ENCODE peak calls at places on chromosomes 4 and X, in seven cellular contexts. One of them, this sample, is unnamed. For H3K4me1 and H3K27me3, the result is how much of the 10 kb centered on the place peaks cover.

GRCh38 chrX:151779258-151779657 is 44.7 kb downstream of the CNGA2 start:
- DNase-seq in heart right ventricle: no peak
- DNase-seq in adrenal gland: no peak
- DNase-seq in thoracic aorta: no peak
- DNase-seq in CD8-positive, alpha-beta memory T cell: no peak
- DNase-seq in GM23338: no peak
- DNase-seq in cardiac muscle cell: no peak
- DNase-seq in this sample: no peak

GRCh38 chrX:77595848-77596247 is 148.7 kb downstream of the FGF16 start:
- DNase-seq in GM23338: no peak
- DNase-seq in cardiac muscle cell: no peak
- DNase-seq in adrenal gland: no peak
- DNase-seq in heart right ventricle: no peak
- DNase-seq in thoracic aorta: no peak
- DNase-seq in CD8-positive, alpha-beta memory T cell: no peak
- DNase-seq in this sample: no peak

GRCh38 chr4:106569151-106570029 is 200.8 kb upstream of the GIMD1 start:
- DNase-seq in adrenal gland: no peak
- DNase-seq in cardiac muscle cell: no peak
- DNase-seq in heart right ventricle: no peak
- DNase-seq in CD8-positive, alpha-beta memory T cell: no peak
- DNase-seq in thoracic aorta: no peak
- DNase-seq in GM23338: no peak
- DNase-seq in this sample: no peak

GRCh38 chr4:47032405-47033106 is 1.2 kb downstream of the GABRB1 start:
- DNase-seq in adrenal gland: no peak
- DNase-seq in heart right ventricle: peak
- DNase-seq in GM23338: peak
- DNase-seq in thoracic aorta: no peak
- DNase-seq in CD8-positive, alpha-beta memory T cell: peak
- DNase-seq in cardiac muscle cell: peak
- DNase-seq in this sample: peak

GRCh38 chr4:147425019-147425418 is 55.9 kb upstream of the EDNRA start:
- DNase-seq in CD8-positive, alpha-beta memory T cell: no peak
- DNase-seq in adrenal gland: no peak
- DNase-seq in GM23338: no peak
- DNase-seq in heart right ventricle: no peak
- DNase-seq in cardiac muscle cell: no peak
- DNase-seq in thoracic aorta: no peak
- DNase-seq in this sample: no peak

GRCh38 chrX:48694776-48695523 is 1.6 kb upstream of the SUV39H1 start:
- DNase-seq in thoracic aorta: no peak
- DNase-seq in adrenal gland: no peak
- DNase-seq in cardiac muscle cell: no peak
- DNase-seq in GM23338: no peak
- DNase-seq in CD8-positive, alpha-beta memory T cell: no peak
- DNase-seq in heart right ventricle: no peak
- DNase-seq in this sample: no peak

GRCh38 chrX:18719852-18720251 is 12.4 kb downstream of the PPEF1 start:
- DNase-seq in cardiac muscle cell: no peak
- DNase-seq in CD8-positive, alpha-beta memory T cell: no peak
- DNase-seq in thoracic aorta: no peak
- DNase-seq in GM23338: no peak
- DNase-seq in adrenal gland: no peak
- DNase-seq in heart right ventricle: no peak
- DNase-seq in this sample: no peak

GRCh38 chrX:68416592-68416991 is 16.7 kb downstream of the OPHN1 start:
- DNase-seq in adrenal gland: no peak
- DNase-seq in thoracic aorta: no peak
- DNase-seq in heart right ventricle: no peak
- DNase-seq in GM23338: no peak
- DNase-seq in cardiac muscle cell: no peak
- DNase-seq in CD8-positive, alpha-beta memory T cell: no peak
- DNase-seq in this sample: peak

GRCh38 chr4:121950680-121951569 is 935 bp downstream of the TRPC3 start:
- DNase-seq in GM23338: peak
- DNase-seq in adrenal gland: no peak
- DNase-seq in heart right ventricle: peak
- DNase-seq in cardiac muscle cell: peak
- DNase-seq in thoracic aorta: no peak
- DNase-seq in CD8-positive, alpha-beta memory T cell: peak
- DNase-seq in this sample: no peak

GRCh38 chr4:82429728-82430192 is 502 bp downstream of the HNRNPDL start:
- DNase-seq in GM23338: peak
- DNase-seq in CD8-positive, alpha-beta memory T cell: peak
- DNase-seq in heart right ventricle: no peak
- DNase-seq in thoracic aorta: no peak
- DNase-seq in adrenal gland: no peak
- DNase-seq in cardiac muscle cell: peak
- DNase-seq in this sample: peak

GRCh38 chrX:26083093-26083492 is 55.0 kb upstream of the MAGEB18 start:
- DNase-seq in adrenal gland: no peak
- DNase-seq in heart right ventricle: no peak
- DNase-seq in cardiac muscle cell: no peak
- DNase-seq in thoracic aorta: no peak
- DNase-seq in CD8-positive, alpha-beta memory T cell: no peak
- DNase-seq in GM23338: no peak
- DNase-seq in this sample: no peak

GRCh38 chr4:123744664-123745290 is 348.2 kb downstream of the SPRY1 start:
- DNase-seq in GM23338: no peak
- DNase-seq in heart right ventricle: no peak
- DNase-seq in thoracic aorta: no peak
- DNase-seq in cardiac muscle cell: peak
- DNase-seq in adrenal gland: peak
- DNase-seq in CD8-positive, alpha-beta memory T cell: no peak
- DNase-seq in this sample: no peak

GRCh38 chr4:24973471-24974251 is 57.1 kb downstream of the LGI2 start:
- DNase-seq in CD8-positive, alpha-beta memory T cell: no peak
- DNase-seq in adrenal gland: peak
- DNase-seq in heart right ventricle: no peak
- DNase-seq in cardiac muscle cell: no peak
- DNase-seq in GM23338: no peak
- DNase-seq in thoracic aorta: no peak
- DNase-seq in this sample: no peak

GRCh38 chr4:71322425-71322824 is 16.4 kb upstream of the SLC4A4 start:
- DNase-seq in CD8-positive, alpha-beta memory T cell: no peak
- DNase-seq in thoracic aorta: no peak
- DNase-seq in heart right ventricle: no peak
- DNase-seq in adrenal gland: no peak
- DNase-seq in cardiac muscle cell: no peak
- DNase-seq in GM23338: no peak
- DNase-seq in this sample: no peak

GRCh38 chr4:153233761-153234371 is 29.6 kb downstream of the TRIM2 start:
- DNase-seq in thoracic aorta: no peak
- DNase-seq in CD8-positive, alpha-beta memory T cell: no peak
- DNase-seq in cardiac muscle cell: no peak
- DNase-seq in GM23338: no peak
- DNase-seq in heart right ventricle: no peak
- DNase-seq in adrenal gland: peak
- DNase-seq in this sample: no peak

GRCh38 chr4:75179510-75179909 is 246.6 kb downstream of the PARM1 start:
- DNase-seq in thoracic aorta: no peak
- DNase-seq in heart right ventricle: no peak
- DNase-seq in CD8-positive, alpha-beta memory T cell: no peak
- DNase-seq in GM23338: no peak
- DNase-seq in adrenal gland: no peak
- DNase-seq in cardiac muscle cell: peak
- DNase-seq in this sample: no peak

GRCh38 chr4:155952546-155952945 is 1.1 kb downstream of the CTSO start:
- DNase-seq in thoracic aorta: no peak
- DNase-seq in cardiac muscle cell: no peak
- DNase-seq in GM23338: no peak
- DNase-seq in adrenal gland: no peak
- DNase-seq in CD8-positive, alpha-beta memory T cell: no peak
- DNase-seq in heart right ventricle: no peak
- DNase-seq in this sample: no peak

DNA sequence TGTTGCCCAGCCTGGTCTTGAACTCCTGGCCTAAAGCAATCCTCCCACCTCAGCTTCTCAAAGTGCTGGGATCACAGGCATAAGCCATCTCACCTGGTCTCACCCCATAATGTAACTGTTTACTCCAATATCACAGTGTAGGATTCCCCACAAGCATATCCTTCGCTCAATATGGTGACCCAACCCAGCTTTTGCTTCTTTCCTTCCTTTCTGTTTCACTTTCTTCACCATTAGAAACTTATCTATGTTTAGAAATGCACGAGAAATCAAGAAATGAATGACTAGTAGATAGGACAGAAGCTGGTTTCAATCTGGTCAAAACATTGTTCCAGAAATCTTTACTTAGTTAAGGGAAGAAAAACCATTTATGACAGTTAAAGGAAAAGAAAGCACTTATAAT is 18.9 kb downstream of the TSPAN5 start:
- DNase-seq in thoracic aorta: no peak
- DNase-seq in cardiac muscle cell: no peak
- DNase-seq in heart right ventricle: no peak
- DNase-seq in GM23338: no peak
- DNase-seq in CD8-positive, alpha-beta memory T cell: no peak
- DNase-seq in adrenal gland: no peak
- DNase-seq in this sample: no peak
- H3K4me3 ChIP-seq in thoracic aorta: no peak
- H3K4me3 ChIP-seq in cardiac muscle cell: no peak
- H3K4me3 ChIP-seq in heart right ventricle: no peak
- H3K4me3 ChIP-seq in GM23338: no peak
- H3K4me3 ChIP-seq in CD8-positive, alpha-beta memory T cell: peak
- H3K4me3 ChIP-seq in adrenal gland: no peak
- H3K4me3 ChIP-seq in this sample: no peak

GRCh38 chrX:72255864-72256263 is 17.0 kb upstream of the ERCC6L start:
- DNase-seq in thoracic aorta: no peak
- DNase-seq in CD8-positive, alpha-beta memory T cell: no peak
- DNase-seq in heart right ventricle: no peak
- DNase-seq in cardiac muscle cell: no peak
- DNase-seq in GM23338: no peak
- DNase-seq in adrenal gland: no peak
- DNase-seq in this sample: no peak

GRCh38 chrX:72255445-72255844 is 16.6 kb upstream of the ERCC6L start:
- DNase-seq in heart right ventricle: no peak
- DNase-seq in cardiac muscle cell: no peak
- DNase-seq in adrenal gland: no peak
- DNase-seq in GM23338: peak
- DNase-seq in CD8-positive, alpha-beta memory T cell: no peak
- DNase-seq in thoracic aorta: no peak
- DNase-seq in this sample: no peak

GRCh38 chrX:72254835-72255234 is 16.0 kb upstream of the ERCC6L start:
- DNase-seq in GM23338: peak
- DNase-seq in adrenal gland: no peak
- DNase-seq in CD8-positive, alpha-beta memory T cell: no peak
- DNase-seq in thoracic aorta: no peak
- DNase-seq in cardiac muscle cell: no peak
- DNase-seq in heart right ventricle: no peak
- DNase-seq in this sample: no peak

GRCh38 chrX:72260448-72260847 is 16.6 kb downstream of the RPS4X start:
- DNase-seq in GM23338: no peak
- DNase-seq in thoracic aorta: no peak
- DNase-seq in heart right ventricle: no peak
- DNase-seq in cardiac muscle cell: no peak
- DNase-seq in adrenal gland: no peak
- DNase-seq in CD8-positive, alpha-beta memory T cell: no peak
- DNase-seq in this sample: no peak

DNA sequence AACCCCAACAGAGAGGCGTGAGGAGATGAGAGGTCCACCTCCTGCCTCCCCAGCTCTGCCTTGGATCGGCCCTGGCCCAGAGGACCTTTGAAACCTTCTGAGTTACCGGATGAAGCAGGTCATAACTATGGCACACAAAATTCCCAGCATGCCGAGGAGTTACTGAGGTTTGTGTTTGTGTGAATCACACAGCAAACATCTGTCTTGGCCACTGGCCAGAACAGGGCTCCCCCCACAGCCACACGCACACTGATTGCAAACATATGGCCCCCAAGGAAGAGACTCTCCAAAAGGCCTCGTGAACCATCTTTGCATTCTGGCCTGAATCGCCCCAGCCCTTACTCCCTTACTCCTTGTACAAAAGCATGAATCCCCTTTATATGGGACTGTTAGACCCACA is 18.9 kb downstream of the RPS4X start:
- DNase-seq in thoracic aorta: no peak
- DNase-seq in GM23338: no peak
- DNase-seq in cardiac muscle cell: no peak
- DNase-seq in heart right ventricle: no peak
- DNase-seq in CD8-positive, alpha-beta memory T cell: no peak
- DNase-seq in adrenal gland: no peak
- DNase-seq in this sample: no peak
- H3K4me1 ChIP-seq in thoracic aorta: under half
- H3K4me1 ChIP-seq in GM23338: under half
- H3K4me1 ChIP-seq in cardiac muscle cell: under half
- H3K4me1 ChIP-seq in heart right ventricle: under half
- H3K4me1 ChIP-seq in CD8-positive, alpha-beta memory T cell: under half
- H3K4me1 ChIP-seq in adrenal gland: under half
- H3K4me1 ChIP-seq in this sample: under half

GRCh38 chrX:25005034-25005381 is 10.8 kb downstream of the ARX start:
- DNase-seq in CD8-positive, alpha-beta memory T cell: no peak
- DNase-seq in heart right ventricle: no peak
- DNase-seq in cardiac muscle cell: no peak
- DNase-seq in thoracic aorta: no peak
- DNase-seq in adrenal gland: no peak
- DNase-seq in GM23338: peak
- DNase-seq in this sample: no peak
- H3K27me3 ChIP-seq in CD8-positive, alpha-beta memory T cell: under half
- H3K27me3 ChIP-seq in heart right ventricle: half or more
- H3K27me3 ChIP-seq in cardiac muscle cell: half or more
- H3K27me3 ChIP-seq in thoracic aorta: under half
- H3K27me3 ChIP-seq in adrenal gland: half or more
- H3K27me3 ChIP-seq in GM23338: half or more
- H3K27me3 ChIP-seq in this sample: under half

GRCh38 chr4:17058506-17058905 is 160.1 kb upstream of the LDB2 start:
- DNase-seq in cardiac muscle cell: no peak
- DNase-seq in GM23338: no peak
- DNase-seq in CD8-positive, alpha-beta memory T cell: no peak
- DNase-seq in adrenal gland: no peak
- DNase-seq in heart right ventricle: no peak
- DNase-seq in thoracic aorta: no peak
- DNase-seq in this sample: no peak
- H3K4me3 ChIP-seq in cardiac muscle cell: no peak
- H3K4me3 ChIP-seq in GM23338: no peak
- H3K4me3 ChIP-seq in CD8-positive, alpha-beta memory T cell: no peak
- H3K4me3 ChIP-seq in adrenal gland: no peak
- H3K4me3 ChIP-seq in heart right ventricle: peak
- H3K4me3 ChIP-seq in thoracic aorta: no peak
- H3K4me3 ChIP-seq in this sample: no peak

GRCh38 chr4:7266525-7267292 is 74.4 kb downstream of the SORCS2 start:
- DNase-seq in GM23338: peak
- DNase-seq in CD8-positive, alpha-beta memory T cell: no peak
- DNase-seq in cardiac muscle cell: no peak
- DNase-seq in heart right ventricle: no peak
- DNase-seq in adrenal gland: no peak
- DNase-seq in thoracic aorta: no peak
- DNase-seq in this sample: no peak
- H3K4me1 ChIP-seq in GM23338: under half
- H3K4me1 ChIP-seq in CD8-positive, alpha-beta memory T cell: under half
- H3K4me1 ChIP-seq in cardiac muscle cell: under half
- H3K4me1 ChIP-seq in heart right ventricle: under half
- H3K4me1 ChIP-seq in adrenal gland: under half
- H3K4me1 ChIP-seq in thoracic aorta: under half
- H3K4me1 ChIP-seq in this sample: under half

This sample was measured in Caco-2.